ENCODE peak calls at places on chromosomes 2 and 18, in five cellular contexts. One of them, this sample, is unnamed.

GRCh38 chr2:28643911-28644334 is 107.7 kb upstream of the PPP1CB start:
- DNase-seq in GM23248: peak; percentile 91
- DNase-seq in amniotic stem cell: no peak
- DNase-seq in progenitor cell of endocrine pancreas: no peak
- DNase-seq in neural progenitor cell: no peak
- DNase-seq in this sample: no peak

GRCh38 chr2:174121612-174122011 is 126.7 kb downstream of the OLA1 start:
- DNase-seq in progenitor cell of endocrine pancreas: no peak
- DNase-seq in amniotic stem cell: no peak
- DNase-seq in neural progenitor cell: no peak
- DNase-seq in GM23248: no peak
- DNase-seq in this sample: no peak

GRCh38 chr2:162465430-162465829 is 121.5 kb downstream of the GCA start:
- DNase-seq in neural progenitor cell: no peak
- DNase-seq in amniotic stem cell: no peak
- DNase-seq in GM23248: no peak
- DNase-seq in progenitor cell of endocrine pancreas: no peak
- DNase-seq in this sample: no peak

GRCh38 chr2:20071397-20072383 is 20.3 kb upstream of the LAPTM4A start:
- DNase-seq in progenitor cell of endocrine pancreas: no peak
- DNase-seq in amniotic stem cell: peak; percentile 86
- DNase-seq in GM23248: peak; percentile 95
- DNase-seq in neural progenitor cell: peak; percentile 43
- DNase-seq in this sample: peak; percentile 83

GRCh38 chr2:222711315-222711940 is 40.0 kb downstream of the MOGAT1 start:
- DNase-seq in GM23248: no peak
- DNase-seq in amniotic stem cell: no peak
- DNase-seq in progenitor cell of endocrine pancreas: no peak
- DNase-seq in neural progenitor cell: no peak
- DNase-seq in this sample: no peak

GRCh38 chr2:171608168-171608567 is 79.1 kb upstream of the DYNC1I2 start:
- DNase-seq in progenitor cell of endocrine pancreas: no peak
- DNase-seq in neural progenitor cell: no peak
- DNase-seq in amniotic stem cell: no peak
- DNase-seq in GM23248: no peak
- DNase-seq in this sample: no peak

GRCh38 chr2:18378020-18378653 is 182.3 kb downstream of the RDH14 start:
- DNase-seq in progenitor cell of endocrine pancreas: peak; percentile 15
- DNase-seq in GM23248: peak; percentile 70
- DNase-seq in amniotic stem cell: peak; percentile 12
- DNase-seq in neural progenitor cell: peak; percentile 78
- DNase-seq in this sample: no peak

GRCh38 chr2:180893752-180894151 is 86.7 kb upstream of the UBE2E3 start:
- DNase-seq in GM23248: no peak
- DNase-seq in neural progenitor cell: no peak
- DNase-seq in progenitor cell of endocrine pancreas: no peak
- DNase-seq in amniotic stem cell: no peak
- DNase-seq in this sample: no peak

GRCh38 chr2:40348665-40349064 is 103.2 kb downstream of the SLC8A1 start:
- DNase-seq in progenitor cell of endocrine pancreas: no peak
- DNase-seq in neural progenitor cell: no peak
- DNase-seq in GM23248: peak; percentile 90
- DNase-seq in amniotic stem cell: no peak
- DNase-seq in this sample: no peak

GRCh38 chr18:2891526-2892431 is 45.0 kb downstream of the EMILIN2 start:
- DNase-seq in amniotic stem cell: no peak
- DNase-seq in GM23248: no peak
- DNase-seq in neural progenitor cell: no peak
- DNase-seq in progenitor cell of endocrine pancreas: no peak
- DNase-seq in this sample: no peak

GRCh38 chr2:65215946-65216345 is 11.7 kb upstream of the ACTR2 start:
- DNase-seq in progenitor cell of endocrine pancreas: no peak
- DNase-seq in amniotic stem cell: no peak
- DNase-seq in GM23248: no peak
- DNase-seq in neural progenitor cell: no peak
- DNase-seq in this sample: no peak

GRCh38 chr18:68509902-68510301 is 205.0 kb downstream of the TMX3 start:
- DNase-seq in amniotic stem cell: no peak
- DNase-seq in progenitor cell of endocrine pancreas: no peak
- DNase-seq in neural progenitor cell: no peak
- DNase-seq in GM23248: no peak
- DNase-seq in this sample: no peak